ENCODE peak calls at places on chromosomes 4 and X, in four cellular contexts. C is heart left ventricle, P is uterus, H is fibroblast of lung. R is an unnamed sample. For H3K27me3 and H3K36me3, the result is how much of the 10 kb centered on the place peaks cover.

GRCh38 chr4:152436384-152436783 is 99.5 kb downstream of the FBXW7 start:
- DNase-seq in C (no peak), P (no peak), H (no peak), R (no peak)

GRCh38 chrX:84189125-84189524 is 1.1 kb upstream of the RPS6KA6 start:
- DNase-seq in C (no peak), P (no peak), H (no peak), R (no peak)

GRCh38 chr4:61468091-61468720 is 268.1 kb downstream of the ADGRL3 start:
- DNase-seq in H (peak), C (no peak), P (no peak), R (peak)

GRCh38 chr4:77852892-77853495 is 9.6 kb upstream of the MRPL1 start:
- DNase-seq in P (no peak), H (no peak), C (no peak), R (no peak)

GRCh38 chr4:15586046-15586445 is 69.1 kb downstream of the FBXL5 start:
- DNase-seq in H (peak), P (no peak), C (no peak), R (no peak)

GRCh38 chr4:154160925-154161324 is 330.7 kb downstream of the DCHS2 start:
- DNase-seq in P (no peak), H (no peak), C (no peak), R (no peak)

GRCh38 chrX:131901581-131901980 is 121.5 kb upstream of the STK26 start:
- DNase-seq in P (no peak), C (no peak), H (no peak), R (no peak)

GRCh38 chr4:103364066-103364465 is 165.9 kb upstream of the CENPE start:
- DNase-seq in C (no peak), P (no peak), H (no peak), R (no peak)

GRCh38 chr4:80179637-80180161 is 17.6 kb upstream of the PRDM8 start:
- DNase-seq in C (no peak), H (no peak), P (no peak), R (no peak)

GRCh38 chr4:77349796-77350195 is 192.8 kb downstream of the CCNG2 start:
- DNase-seq in P (no peak), H (no peak), C (no peak), R (no peak)

GRCh38 chr4:156945532-156945931 is 26.1 kb downstream of the PDGFC start:
- DNase-seq in C (no peak), H (no peak), P (no peak), R (no peak)

GRCh38 chr4:151942971-151943370 is 182.2 kb upstream of the GATB start:
- DNase-seq in C (no peak), H (no peak), P (no peak), R (no peak)

GRCh38 chr4:73422458-73422752 is 13.6 kb upstream of the AFP start:
- DNase-seq in H (no peak), C (no peak), P (no peak), R (no peak)

GRCh38 chrX:81195712-81196111 is 6.0 kb downstream of the HMGN5 start:
- DNase-seq in P (peak), H (peak), C (no peak), R (peak)

GRCh38 chr4:156946508-156947197 is 24.9 kb downstream of the PDGFC start:
- DNase-seq in H (peak), C (peak), P (peak), R (peak)

GRCh38 chr4:5033266-5033945 is 14.1 kb upstream of the CYTL1 start:
- DNase-seq in P (peak), H (no peak), C (peak), R (no peak)

GRCh38 chr4:37631551-37631950 is 54.6 kb downstream of the RELL1 start:
- DNase-seq in C (no peak), H (peak), P (peak), R (peak)

GRCh38 chrX:40244980-40245379 is 147.2 kb upstream of the BCOR start:
- DNase-seq in P (no peak), H (peak), C (no peak), R (peak)

GRCh38 chr4:123631699-123632098 is 235.1 kb downstream of the SPRY1 start:
- DNase-seq in H (no peak), P (no peak), C (no peak), R (no peak)

GRCh38 chr4:159252491-159252890 is 149.6 kb downstream of the RAPGEF2 start:
- DNase-seq in P (no peak), H (peak), C (no peak), R (no peak)

DNA sequence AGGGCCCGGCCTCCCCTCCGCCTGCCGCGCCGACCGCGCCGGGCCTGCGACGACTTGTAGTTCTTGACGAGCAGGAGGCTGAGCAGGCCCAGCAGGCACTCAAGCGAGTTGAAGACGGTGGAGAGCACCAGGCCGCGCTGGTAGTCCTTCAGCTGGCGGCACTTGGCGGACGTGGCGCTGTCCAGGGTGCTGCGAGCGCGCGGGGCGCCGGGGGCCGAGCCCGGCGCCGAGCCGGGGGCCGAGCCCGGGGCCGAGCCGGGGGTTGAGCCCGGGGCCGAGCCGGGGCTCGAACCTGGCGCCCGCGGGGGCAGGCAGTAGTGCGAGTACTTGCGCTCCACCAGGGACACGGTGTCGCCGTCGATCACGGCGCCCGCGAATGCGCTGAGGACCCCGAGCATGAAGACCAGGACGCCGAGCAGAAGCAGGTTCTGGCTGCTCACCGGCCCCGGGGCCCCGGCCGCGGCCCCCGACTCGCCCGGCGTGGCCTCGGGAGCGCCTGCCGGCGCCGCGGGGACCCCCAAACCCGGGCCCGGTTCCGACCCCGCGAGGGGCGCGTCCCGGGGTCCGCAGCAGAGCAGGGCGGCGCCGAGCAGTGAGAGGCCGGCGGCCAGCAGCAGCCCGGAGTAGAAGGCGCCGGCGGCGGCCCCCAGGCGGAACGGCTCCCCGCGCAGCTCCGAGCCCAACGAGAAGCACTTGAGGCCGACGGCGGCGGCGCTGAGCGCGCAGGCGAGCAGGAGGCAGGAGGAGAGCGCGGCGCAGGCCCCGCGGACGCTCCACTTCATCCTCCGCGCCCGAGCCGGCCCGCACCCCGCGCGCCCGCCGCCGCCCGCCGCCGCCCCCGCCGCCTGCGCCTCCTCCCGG is 584 bp downstream of the TMEM271 start:
- DNase-seq in C (no peak), H (peak), P (no peak), R (peak)
- H3K27me3 ChIP-seq in C (half or more), H (under half), P (under half), R (half or more)

DNA sequence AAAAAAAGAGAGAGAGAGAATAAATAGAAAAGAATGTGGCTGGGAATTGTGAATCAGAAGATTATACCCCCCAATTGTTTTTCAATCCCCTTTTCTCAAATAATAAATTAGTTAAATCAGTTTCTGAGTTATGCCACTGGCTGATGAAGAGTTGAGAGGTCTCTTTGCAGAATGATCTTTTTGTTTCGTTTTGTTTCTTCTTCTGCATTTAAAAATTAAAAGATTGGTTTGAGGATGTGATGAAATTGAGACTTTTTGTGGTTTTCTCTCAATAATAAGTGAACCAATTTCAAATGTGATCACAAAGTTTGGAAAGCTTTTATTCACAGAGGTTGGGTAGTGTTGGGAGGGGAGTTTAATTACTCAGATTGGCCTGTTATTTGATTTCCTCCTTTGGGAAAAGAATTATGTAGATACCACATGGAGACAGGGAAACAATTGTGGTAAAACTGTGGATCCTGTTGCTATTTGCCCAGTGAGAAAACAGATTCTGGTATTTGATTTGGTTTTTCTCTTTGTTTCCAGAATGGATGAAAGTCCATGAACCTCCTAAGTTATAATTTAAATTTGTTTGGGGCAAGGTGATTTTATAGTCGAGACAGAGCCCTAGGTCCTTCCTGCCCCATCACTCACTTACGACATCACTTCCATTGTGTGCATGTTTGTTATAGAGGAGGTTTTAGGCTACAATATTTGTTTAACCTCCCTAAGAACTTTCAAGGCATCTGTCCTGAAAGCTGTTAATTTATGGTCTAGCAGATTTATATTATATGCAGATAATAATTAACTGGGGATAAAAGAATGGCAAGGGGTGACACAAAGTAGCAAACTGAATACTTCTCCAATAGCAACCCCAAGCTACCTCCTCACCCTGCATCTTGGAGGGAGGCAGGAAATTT is 92.0 kb upstream of the BMPR1B start:
- DNase-seq in H (no peak), C (no peak), P (no peak), R (no peak)
- H3K36me3 ChIP-seq in H (under half), C (half or more), P (under half), R (under half)

GRCh38 chrX:144334577-144334976 is 450.7 kb downstream of the UBE2NL start:
- DNase-seq in C (no peak), H (no peak), P (no peak), R (no peak)
- TF ChIP-seq CTCF in C (no peak), H (no peak), P (no peak), R (peak)

GRCh38 chr4:6463311-6464289 is 8.8 kb downstream of the PPP2R2C start:
- DNase-seq in C (no peak), P (no peak), H (no peak), R (no peak)

GRCh38 chr4:6466756-6467381 is 5.5 kb downstream of the PPP2R2C start:
- DNase-seq in C (no peak), H (no peak), P (no peak), R (no peak)

GRCh38 chr4:6467600-6467999 is 4.8 kb downstream of the PPP2R2C start:
- DNase-seq in H (no peak), C (no peak), P (no peak), R (no peak)

GRCh38 chr4:6464842-6465588 is 7.4 kb downstream of the PPP2R2C start:
- DNase-seq in P (no peak), H (no peak), C (no peak), R (no peak)

GRCh38 chr4:6465985-6466384 is 6.4 kb downstream of the PPP2R2C start:
- DNase-seq in P (no peak), H (no peak), C (no peak), R (no peak)
- H3K27me3 ChIP-seq in P (under half), H (under half), C (half or more), R (under half)

GRCh38 chr4:7055111-7055989 is 12.2 kb downstream of the TADA2B start:
- DNase-seq in C (peak), P (no peak), H (peak), R (no peak)
- H3K36me3 ChIP-seq in C (half or more), P (under half), H (under half), R (under half)